ENCODE peak calls at places on chromosomes 6 and 20, in nine cellular contexts. P is fibroblast of lung; Q is right lobe of liver; D is right atrium auricular region; S is neural progenitor cell; U is CD8-positive, alpha-beta memory T cell; M is heart right ventricle; X is aorta; B is GM23248. A is an unnamed sample.

GRCh38 chr20:4153661-4154238 is 138.4 kb upstream of the RNF24 start:
- DNase-seq in X (peak; percentile 67), P (no peak), U (no peak), S (no peak), B (no peak), D (no peak), M (no peak), Q (no peak), A (no peak)

GRCh38 chr6:107511410-107512070 is 21.6 kb downstream of the SOBP start:
- DNase-seq in D (peak; percentile 82), P (no peak), U (no peak), X (peak; percentile 78), S (no peak), Q (no peak), M (peak; percentile 66), B (no peak), A (peak; percentile 31)

GRCh38 chr6:83597511-83597910 is 85.2 kb downstream of the PRSS35 start:
- DNase-seq in Q (no peak), B (no peak), U (no peak), D (no peak), S (peak; percentile 9), X (no peak), P (no peak), M (no peak), A (no peak)

GRCh38 chr6:105781248-105781647 is 304.9 kb upstream of the PRDM1 start:
- DNase-seq in Q (no peak), X (no peak), M (no peak), P (no peak), U (no peak), D (no peak), S (no peak), B (no peak), A (no peak)

GRCh38 chr20:59421089-59421488 is 120.7 kb downstream of the EDN3 start:
- DNase-seq in S (no peak), P (no peak), B (no peak), X (no peak), M (no peak), D (no peak), U (no peak), Q (no peak), A (no peak)

GRCh38 chr6:116313377-116313776 is 33.6 kb upstream of the TSPYL1 start:
- DNase-seq in U (no peak), M (no peak), P (peak; percentile 58), Q (no peak), B (peak; percentile 63), D (no peak), S (no peak), X (no peak), A (no peak)

GRCh38 chr6:15936503-15936902 is 192.4 kb upstream of the MYLIP start:
- DNase-seq in B (no peak), Q (no peak), P (no peak), M (no peak), D (no peak), X (no peak), U (no peak), S (no peak), A (no peak)

GRCh38 chr20:46230811-46231282 is 77.5 kb downstream of the CDH22 start:
- DNase-seq in Q (no peak), S (peak; percentile 91), X (no peak), M (no peak), U (no peak), P (peak; percentile 40), D (no peak), B (peak; percentile 45), A (no peak)

GRCh38 chr20:50085481-50086365 is 27.2 kb downstream of the UBE2V1 start:
- DNase-seq in S (peak; percentile 85), U (peak; percentile 53), X (no peak), D (no peak), Q (peak; percentile 46), M (peak; percentile 46), B (peak; percentile 71), P (peak; percentile 58), A (peak; percentile 67)

GRCh38 chr6:79048611-79049010 is 29.4 kb downstream of the PHIP start:
- DNase-seq in B (peak; percentile 60), U (no peak), S (peak; percentile 40), Q (no peak), P (peak; percentile 29), M (no peak), X (no peak), D (no peak), A (peak; percentile 42)

GRCh38 chr6:120869397-120869796 is 464.9 kb downstream of the TBC1D32 start:
- DNase-seq in U (no peak), Q (no peak), S (peak; percentile 50), D (no peak), P (no peak), X (no peak), B (peak; percentile 2), M (no peak), A (no peak)

GRCh38 chr20:58377017-58377416 is 12.0 kb upstream of the VAPB start:
- DNase-seq in P (no peak), D (no peak), B (no peak), M (no peak), S (no peak), U (no peak), Q (no peak), X (no peak), A (no peak)

GRCh38 chr20:33081411-33082154 is 2.1 kb downstream of the BPIFB4 start:
- DNase-seq in P (no peak), Q (no peak), U (no peak), S (no peak), X (no peak), B (no peak), D (no peak), M (no peak), A (no peak)

GRCh38 chr6:75098709-75099108 is 107.1 kb downstream of the COL12A1 start:
- DNase-seq in M (peak; percentile 74), P (peak; percentile 98), S (no peak), Q (peak; percentile 56), B (peak; percentile 97), X (no peak), U (no peak), D (peak; percentile 78), A (no peak)
- H3K4me1 ChIP-seq in M (peaks cover 13% of the 10 kb centered on the region), P (peaks cover 41% of the 10 kb centered on the region), S (no peaks in the 10 kb centered on the region), Q (no peaks in the 10 kb centered on the region), B (peaks cover 67% of the 10 kb centered on the region), X (peaks cover 2% of the 10 kb centered on the region), U (no peaks in the 10 kb centered on the region), D (peaks cover 12% of the 10 kb centered on the region), A (no peaks in the 10 kb centered on the region)

DNA sequence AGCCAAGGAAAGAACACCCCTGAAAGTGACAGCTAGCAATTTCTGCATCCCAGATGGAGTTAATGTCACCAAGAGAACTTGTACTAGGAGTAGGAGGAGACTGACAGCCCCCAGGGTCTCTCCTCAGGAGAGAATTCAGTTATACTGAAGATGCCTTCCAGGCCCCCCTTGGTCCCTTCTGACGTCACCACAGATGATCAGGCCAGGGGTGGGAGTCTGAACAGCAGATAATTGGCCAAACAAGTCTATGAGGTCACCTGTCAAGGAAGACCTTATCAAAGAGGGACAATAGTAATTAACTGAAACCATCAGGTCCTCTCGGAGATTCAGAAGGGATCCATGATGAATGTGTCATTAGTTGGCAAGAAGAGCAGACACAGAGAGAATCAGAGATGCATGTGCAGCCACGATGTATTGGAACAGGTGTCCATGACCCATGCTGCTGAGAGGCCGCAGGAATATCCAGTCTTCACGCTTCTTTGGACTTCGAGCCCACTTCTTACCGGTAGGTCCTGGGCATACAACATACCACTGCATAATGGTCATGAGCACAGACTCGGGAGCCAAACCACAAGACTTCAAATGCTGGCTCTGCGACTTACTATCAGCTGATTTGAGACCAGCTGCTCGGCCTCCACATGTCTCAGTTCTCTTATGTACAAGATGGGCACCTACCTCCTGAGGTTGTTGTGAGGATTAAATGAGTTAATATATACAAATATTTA is 10.2 kb downstream of the TRIM10 start:
- DNase-seq in Q (no peak), U (no peak), D (no peak), X (no peak), S (no peak), M (no peak), B (peak; percentile 30), P (peak; percentile 82), A (no peak)
- H3K27me3 ChIP-seq in Q (no peaks in the 10 kb centered on the region), U (peaks cover 8% of the 10 kb centered on the region), D (no peaks in the 10 kb centered on the region), X (no peaks in the 10 kb centered on the region), S (peaks cover 13% of the 10 kb centered on the region), M (peaks cover 28% of the 10 kb centered on the region), B (peaks cover 3% of the 10 kb centered on the region), P (peaks cover 6% of the 10 kb centered on the region), A (peaks cover 2% of the 10 kb centered on the region)

DNA sequence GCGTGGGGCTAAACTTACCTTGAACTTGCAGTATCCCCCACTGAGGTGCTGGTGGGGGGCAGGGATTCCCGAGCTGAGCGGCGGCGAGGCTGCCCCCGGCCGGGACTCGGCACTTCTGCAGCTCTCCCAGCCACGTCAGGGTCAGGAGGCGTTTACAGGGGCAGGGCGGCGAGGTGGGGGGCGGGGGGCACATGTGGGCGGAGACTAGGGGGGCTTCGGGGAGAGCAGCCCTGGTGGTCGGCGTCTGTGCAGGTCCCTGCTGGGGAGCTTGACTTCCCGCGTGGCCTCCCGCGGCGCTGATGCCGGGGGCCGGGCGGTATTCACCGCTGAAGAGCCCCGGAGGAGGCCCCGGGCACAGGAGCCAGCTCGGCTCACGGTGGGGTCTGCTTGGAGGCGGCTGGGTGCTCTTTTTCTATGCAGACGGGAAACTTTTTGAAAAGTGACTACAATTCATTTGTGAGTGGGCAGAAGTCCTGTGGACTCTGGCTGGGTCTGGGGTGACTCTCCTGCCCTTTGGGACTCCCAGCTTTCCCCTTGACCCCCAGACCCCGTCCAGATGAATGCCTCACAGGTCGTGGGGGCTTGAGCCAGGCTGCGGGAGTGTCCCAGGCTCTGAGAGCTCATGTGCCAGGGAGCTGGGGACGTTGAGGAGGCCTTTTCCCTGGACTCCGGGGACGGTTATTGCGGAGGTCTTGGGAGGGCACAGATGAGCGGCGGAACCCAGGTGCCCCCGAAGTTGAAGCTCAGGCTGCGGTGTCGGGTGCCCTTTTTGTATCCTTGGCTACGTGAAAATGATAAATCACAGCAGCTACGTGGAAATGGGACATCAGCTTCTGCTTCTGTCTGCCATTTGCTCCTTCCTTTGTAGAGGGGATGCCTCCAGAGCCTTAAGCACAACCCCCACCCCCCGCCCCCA is 75.9 kb upstream of the GATA5 start:
- DNase-seq in B (no peak), U (no peak), D (no peak), M (no peak), X (no peak), P (no peak), S (peak; percentile 38), Q (no peak), A (no peak)
- H3K4me3 ChIP-seq in B (no peak overlapping the region), U (no peak overlapping the region), D (peak overlapping the region; percentile 63), M (peak overlapping the region; percentile 70), X (peak overlapping the region; percentile 60), P (no peak overlapping the region), S (peak overlapping the region; percentile 39), Q (no peak overlapping the region), A (peak overlapping the region; percentile 18)

GRCh38 chr6:24991748-24992467 is 56.1 kb upstream of the RIPOR2 start:
- DNase-seq in M (peak; percentile 42), B (peak; percentile 71), X (no peak), D (no peak), U (peak; percentile 81), S (peak; percentile 80), P (no peak), Q (no peak), A (peak; percentile 55)

GRCh38 chr6:24988562-24988961 is 52.8 kb upstream of the RIPOR2 start:
- DNase-seq in Q (no peak), P (no peak), B (no peak), U (no peak), S (no peak), D (no peak), X (no peak), M (no peak), A (no peak)

GRCh38 chr6:24994812-24995211 is 59.1 kb upstream of the RIPOR2 start:
- DNase-seq in B (no peak), Q (no peak), P (no peak), S (no peak), M (no peak), U (no peak), D (no peak), X (no peak), A (no peak)

GRCh38 chr6:24990227-24990843 is 54.6 kb upstream of the RIPOR2 start:
- DNase-seq in P (peak; percentile 82), D (no peak), S (no peak), B (peak; percentile 38), Q (no peak), X (no peak), U (no peak), M (no peak), A (peak; percentile 22)

GRCh38 chr6:24990944-24991747 is 55.4 kb upstream of the RIPOR2 start:
- DNase-seq in S (no peak), U (peak; percentile 33), D (no peak), X (no peak), B (no peak), M (no peak), Q (no peak), P (no peak), A (no peak)
- H3K4me1 ChIP-seq in S (peaks cover 4% of the 10 kb centered on the region), U (peaks cover 43% of the 10 kb centered on the region), D (no peaks in the 10 kb centered on the region), X (no peaks in the 10 kb centered on the region), B (no peaks in the 10 kb centered on the region), M (peaks cover 2% of the 10 kb centered on the region), Q (no peaks in the 10 kb centered on the region), P (no peaks in the 10 kb centered on the region), A (peaks cover 17% of the 10 kb centered on the region)